ENCODE peak calls at places on chromosomes 3 and 15, in six cellular contexts. O is uterus, S is coronary artery, L is esophagus muscularis mucosa, K is C1 segment of cervical spinal cord, Z is AML-193. Y is an unnamed sample.

GRCh38 chr3:114320251-114320650 is 26.4 kb downstream of the TIGIT start:
- DNase-seq in S (no peak), L (no peak), O (no peak), K (no peak), Z (no peak), Y (no peak)

GRCh38 chr3:86788371-86788770 is 202.6 kb downstream of the VGLL3 start:
- DNase-seq in S (no peak), O (no peak), L (no peak), K (no peak), Z (no peak), Y (no peak)

GRCh38 chr3:29751647-29752263 is 470.9 kb downstream of the RBMS3 start:
- DNase-seq in Z (no peak), O (no peak), L (no peak), S (no peak), K (no peak), Y (no peak)

GRCh38 chr15:99961011-99961441 is 227.8 kb upstream of the LYSMD4 start:
- DNase-seq in S (peak), Z (no peak), L (peak), O (peak), K (no peak), Y (no peak)

GRCh38 chr3:30162579-30162978 is 443.8 kb upstream of the TGFBR2 start:
- DNase-seq in Z (no peak), L (no peak), O (no peak), S (no peak), K (no peak), Y (peak)

GRCh38 chr3:185024966-185025365 is 127.9 kb downstream of the C3orf70 start:
- DNase-seq in L (no peak), K (no peak), S (no peak), Z (no peak), O (no peak), Y (no peak)

GRCh38 chr3:148727242-148727641 is 29.5 kb downstream of the AGTR1 start:
- DNase-seq in S (no peak), K (no peak), Z (peak), L (no peak), O (no peak), Y (peak)

GRCh38 chr15:96330064-96330449 is 443 bp upstream of the NR2F2 start:
- DNase-seq in Z (no peak), O (peak), L (no peak), S (peak), K (no peak), Y (no peak)

GRCh38 chr3:140428380-140428779 is 249.5 kb upstream of the TRIM42 start:
- DNase-seq in L (peak), K (no peak), Z (no peak), S (no peak), O (no peak), Y (no peak)

GRCh38 chr3:22585504-22585903 is 617.6 kb upstream of the UBE2E2 start:
- DNase-seq in L (no peak), O (no peak), Z (no peak), S (no peak), K (no peak), Y (peak)

GRCh38 chr3:187136936-187137335 is 2.4 kb downstream of the RPL39L start:
- DNase-seq in L (no peak), Z (no peak), S (no peak), K (no peak), O (no peak), Y (peak)

GRCh38 chr3:138774529-138775253 is 60.0 kb downstream of the PIK3CB start:
- DNase-seq in L (no peak), K (peak), O (peak), Z (peak), S (no peak), Y (peak)

GRCh38 chr3:146680602-146681001 is 75.5 kb upstream of the PLSCR5 start:
- DNase-seq in S (no peak), O (no peak), Z (no peak), K (no peak), L (no peak), Y (no peak)

GRCh38 chr3:24686764-24687163 is 192.1 kb upstream of the THRB start:
- DNase-seq in Z (no peak), O (no peak), L (no peak), K (no peak), S (no peak), Y (peak)